ENCODE peak calls at places on chromosomes 7 and 10, in ten cellular contexts. One of them, this sample, is unnamed.

GRCh38 chr7:66925255-66925654 is 4.2 kb downstream of the TMEM248 start:
- DNase-seq in AG04449: no peak
- DNase-seq in astrocyte of the cerebellum: no peak
- DNase-seq in Peyer's patch: no peak
- DNase-seq in astrocyte of the spinal cord: no peak
- DNase-seq in PC-3: no peak
- DNase-seq in GM23338: no peak
- DNase-seq in pancreas: no peak
- DNase-seq in ovary: no peak
- DNase-seq in heart right ventricle: no peak
- DNase-seq in this sample: no peak

GRCh38 chr7:50791921-50792341 is 9.2 kb upstream of the GRB10 start:
- DNase-seq in AG04449: no peak
- DNase-seq in astrocyte of the cerebellum: no peak
- DNase-seq in Peyer's patch: no peak
- DNase-seq in astrocyte of the spinal cord: peak; percentile 59
- DNase-seq in PC-3: peak; percentile 23
- DNase-seq in GM23338: no peak
- DNase-seq in pancreas: no peak
- DNase-seq in ovary: no peak
- DNase-seq in heart right ventricle: no peak
- DNase-seq in this sample: no peak

GRCh38 chr10:43111921-43112607 is 26.2 kb upstream of the CSGALNACT2 start:
- DNase-seq in AG04449: no peak
- DNase-seq in astrocyte of the cerebellum: no peak
- DNase-seq in Peyer's patch: no peak
- DNase-seq in astrocyte of the spinal cord: no peak
- DNase-seq in PC-3: no peak
- DNase-seq in GM23338: no peak
- DNase-seq in pancreas: peak; percentile 54
- DNase-seq in ovary: no peak
- DNase-seq in heart right ventricle: no peak
- DNase-seq in this sample: no peak

GRCh38 chr7:89312561-89312960 is 517.0 kb upstream of the TEX47 start:
- DNase-seq in AG04449: no peak
- DNase-seq in astrocyte of the cerebellum: no peak
- DNase-seq in Peyer's patch: no peak
- DNase-seq in astrocyte of the spinal cord: no peak
- DNase-seq in PC-3: no peak
- DNase-seq in GM23338: no peak
- DNase-seq in pancreas: no peak
- DNase-seq in ovary: no peak
- DNase-seq in heart right ventricle: no peak
- DNase-seq in this sample: no peak

GRCh38 chr10:44766601-44767000 is 144.5 kb upstream of the TMEM72 start:
- DNase-seq in AG04449: no peak
- DNase-seq in astrocyte of the cerebellum: no peak
- DNase-seq in Peyer's patch: no peak
- DNase-seq in astrocyte of the spinal cord: no peak
- DNase-seq in PC-3: no peak
- DNase-seq in GM23338: no peak
- DNase-seq in pancreas: no peak
- DNase-seq in ovary: no peak
- DNase-seq in heart right ventricle: no peak
- DNase-seq in this sample: no peak

GRCh38 chr10:59708816-59709471 is 706 bp downstream of the SLC16A9 start:
- DNase-seq in AG04449: no peak
- DNase-seq in astrocyte of the cerebellum: no peak
- DNase-seq in Peyer's patch: no peak
- DNase-seq in astrocyte of the spinal cord: no peak
- DNase-seq in PC-3: peak; percentile 66
- DNase-seq in GM23338: peak; percentile 68
- DNase-seq in pancreas: peak; percentile 75
- DNase-seq in ovary: peak; percentile 69
- DNase-seq in heart right ventricle: peak; percentile 21
- DNase-seq in this sample: no peak

GRCh38 chr7:96547371-96547811 is 162.3 kb downstream of the SEM1 start:
- DNase-seq in AG04449: no peak
- DNase-seq in astrocyte of the cerebellum: no peak
- DNase-seq in Peyer's patch: no peak
- DNase-seq in astrocyte of the spinal cord: no peak
- DNase-seq in PC-3: peak; percentile 73
- DNase-seq in GM23338: no peak
- DNase-seq in pancreas: no peak
- DNase-seq in ovary: no peak
- DNase-seq in heart right ventricle: no peak
- DNase-seq in this sample: no peak

GRCh38 chr7:30412810-30413504 is 65.6 kb downstream of the NOD1 start:
- DNase-seq in AG04449: peak; percentile 50
- DNase-seq in astrocyte of the cerebellum: peak; percentile 85
- DNase-seq in Peyer's patch: peak; percentile 61
- DNase-seq in astrocyte of the spinal cord: peak; percentile 85
- DNase-seq in PC-3: peak; percentile 85
- DNase-seq in GM23338: peak; percentile 85
- DNase-seq in pancreas: no peak
- DNase-seq in ovary: no peak
- DNase-seq in heart right ventricle: no peak
- DNase-seq in this sample: peak; percentile 67

GRCh38 chr10:5766189-5766588 is 47.0 kb downstream of the GDI2 start:
- DNase-seq in AG04449: no peak
- DNase-seq in astrocyte of the cerebellum: no peak
- DNase-seq in Peyer's patch: no peak
- DNase-seq in astrocyte of the spinal cord: no peak
- DNase-seq in PC-3: no peak
- DNase-seq in GM23338: no peak
- DNase-seq in pancreas: no peak
- DNase-seq in ovary: no peak
- DNase-seq in heart right ventricle: no peak
- DNase-seq in this sample: no peak

GRCh38 chr7:156816943-156817572 is 75.9 kb downstream of the LMBR1 start:
- DNase-seq in AG04449: no peak
- DNase-seq in astrocyte of the cerebellum: peak; percentile 19
- DNase-seq in Peyer's patch: no peak
- DNase-seq in astrocyte of the spinal cord: peak; percentile 30
- DNase-seq in PC-3: peak; percentile 57
- DNase-seq in GM23338: no peak
- DNase-seq in pancreas: no peak
- DNase-seq in ovary: no peak
- DNase-seq in heart right ventricle: no peak
- DNase-seq in this sample: no peak

GRCh38 chr7:5424689-5425506 is 1.3 kb upstream of the TNRC18 start:
- DNase-seq in AG04449: no peak
- DNase-seq in astrocyte of the cerebellum: no peak
- DNase-seq in Peyer's patch: peak; percentile 74
- DNase-seq in astrocyte of the spinal cord: peak; percentile 61
- DNase-seq in PC-3: peak; percentile 51
- DNase-seq in GM23338: peak; percentile 46
- DNase-seq in pancreas: peak; percentile 70
- DNase-seq in ovary: peak; percentile 84
- DNase-seq in heart right ventricle: peak; percentile 75
- DNase-seq in this sample: no peak

GRCh38 chr10:59991661-59992060 is 85.3 kb upstream of the CCDC6 start:
- DNase-seq in AG04449: no peak
- DNase-seq in astrocyte of the cerebellum: peak; percentile 3
- DNase-seq in Peyer's patch: peak; percentile 79
- DNase-seq in astrocyte of the spinal cord: peak; percentile 59
- DNase-seq in PC-3: peak; percentile 96
- DNase-seq in GM23338: peak; percentile 76
- DNase-seq in pancreas: no peak
- DNase-seq in ovary: no peak
- DNase-seq in heart right ventricle: no peak
- DNase-seq in this sample: no peak

GRCh38 chr10:51955696-51956095 is 256.3 kb upstream of the CSTF2T start:
- DNase-seq in AG04449: no peak
- DNase-seq in astrocyte of the cerebellum: no peak
- DNase-seq in Peyer's patch: no peak
- DNase-seq in astrocyte of the spinal cord: no peak
- DNase-seq in PC-3: no peak
- DNase-seq in GM23338: peak; percentile 45
- DNase-seq in pancreas: no peak
- DNase-seq in ovary: no peak
- DNase-seq in heart right ventricle: no peak
- DNase-seq in this sample: no peak

GRCh38 chr7:7816084-7816483 is 97.7 kb upstream of the RPA3 start:
- DNase-seq in AG04449: no peak
- DNase-seq in astrocyte of the cerebellum: no peak
- DNase-seq in Peyer's patch: no peak
- DNase-seq in astrocyte of the spinal cord: no peak
- DNase-seq in PC-3: no peak
- DNase-seq in GM23338: no peak
- DNase-seq in pancreas: no peak
- DNase-seq in ovary: no peak
- DNase-seq in heart right ventricle: no peak
- DNase-seq in this sample: no peak

GRCh38 chr7:9718071-9718470 is 1255.6 kb upstream of the PHF14 start:
- DNase-seq in AG04449: no peak
- DNase-seq in astrocyte of the cerebellum: no peak
- DNase-seq in Peyer's patch: no peak
- DNase-seq in astrocyte of the spinal cord: peak; percentile 9
- DNase-seq in PC-3: peak; percentile 11
- DNase-seq in GM23338: no peak
- DNase-seq in pancreas: no peak
- DNase-seq in ovary: no peak
- DNase-seq in heart right ventricle: no peak
- DNase-seq in this sample: no peak

GRCh38 chr7:79982151-79982770 is 152.4 kb upstream of the GNAI1 start:
- DNase-seq in AG04449: no peak
- DNase-seq in astrocyte of the cerebellum: no peak
- DNase-seq in Peyer's patch: no peak
- DNase-seq in astrocyte of the spinal cord: peak; percentile 29
- DNase-seq in PC-3: peak; percentile 65
- DNase-seq in GM23338: no peak
- DNase-seq in pancreas: no peak
- DNase-seq in ovary: no peak
- DNase-seq in heart right ventricle: no peak
- DNase-seq in this sample: no peak

DNA sequence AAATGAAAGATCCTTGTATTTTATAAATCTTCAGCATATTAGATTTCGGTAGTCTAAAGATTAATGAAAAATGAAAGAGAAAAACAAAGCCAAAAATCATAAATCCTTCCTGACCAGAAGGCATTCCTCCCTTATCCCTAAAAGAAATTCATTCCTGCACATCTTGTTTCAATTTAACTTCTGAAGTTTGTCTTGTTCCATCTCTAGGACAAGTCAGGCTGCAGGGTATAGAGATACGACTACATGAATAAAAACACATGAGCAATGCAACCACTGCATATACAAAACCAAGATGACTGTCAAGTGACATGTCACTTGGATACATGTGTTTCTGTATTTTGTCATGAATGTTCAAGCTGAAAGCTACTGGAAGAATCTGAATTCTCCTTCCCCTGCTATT is 214.9 kb downstream of the JAZF1 start:
- DNase-seq in AG04449: no peak
- DNase-seq in astrocyte of the cerebellum: no peak
- DNase-seq in Peyer's patch: no peak
- DNase-seq in astrocyte of the spinal cord: no peak
- DNase-seq in PC-3: no peak
- DNase-seq in GM23338: no peak
- DNase-seq in pancreas: no peak
- DNase-seq in ovary: no peak
- DNase-seq in heart right ventricle: no peak
- DNase-seq in this sample: no peak
- H3K4me3 ChIP-seq in AG04449: no peak overlapping the region
- H3K4me3 ChIP-seq in astrocyte of the cerebellum: no peak overlapping the region
- H3K4me3 ChIP-seq in Peyer's patch: no peak overlapping the region
- H3K4me3 ChIP-seq in astrocyte of the spinal cord: no peak overlapping the region
- H3K4me3 ChIP-seq in PC-3: no peak overlapping the region
- H3K4me3 ChIP-seq in GM23338: no peak overlapping the region
- H3K4me3 ChIP-seq in pancreas: no peak overlapping the region
- H3K4me3 ChIP-seq in ovary: no peak overlapping the region
- H3K4me3 ChIP-seq in heart right ventricle: no peak overlapping the region
- H3K4me3 ChIP-seq in this sample: no peak overlapping the region

GRCh38 chr7:129376076-129376777 is 58.0 kb upstream of the STRIP2 start:
- DNase-seq in AG04449: no peak
- DNase-seq in astrocyte of the cerebellum: peak; percentile 6
- DNase-seq in Peyer's patch: peak; percentile 82
- DNase-seq in astrocyte of the spinal cord: peak; percentile 27
- DNase-seq in PC-3: peak; percentile 71
- DNase-seq in GM23338: peak; percentile 68
- DNase-seq in pancreas: no peak
- DNase-seq in ovary: no peak
- DNase-seq in heart right ventricle: no peak
- DNase-seq in this sample: no peak
- TF ChIP-seq CTCF in AG04449: peak; percentile 47
- TF ChIP-seq CTCF in astrocyte of the cerebellum: peak; percentile 49
- TF ChIP-seq CTCF in Peyer's patch: no peak
- TF ChIP-seq CTCF in astrocyte of the spinal cord: peak; percentile 71
- TF ChIP-seq CTCF in PC-3: peak; percentile 85
- TF ChIP-seq CTCF in GM23338: peak; percentile 78
- TF ChIP-seq CTCF in pancreas: peak; percentile 25
- TF ChIP-seq CTCF in ovary: no peak
- TF ChIP-seq CTCF in heart right ventricle: peak; percentile 45
- TF ChIP-seq CTCF in this sample: peak; percentile 65

DNA sequence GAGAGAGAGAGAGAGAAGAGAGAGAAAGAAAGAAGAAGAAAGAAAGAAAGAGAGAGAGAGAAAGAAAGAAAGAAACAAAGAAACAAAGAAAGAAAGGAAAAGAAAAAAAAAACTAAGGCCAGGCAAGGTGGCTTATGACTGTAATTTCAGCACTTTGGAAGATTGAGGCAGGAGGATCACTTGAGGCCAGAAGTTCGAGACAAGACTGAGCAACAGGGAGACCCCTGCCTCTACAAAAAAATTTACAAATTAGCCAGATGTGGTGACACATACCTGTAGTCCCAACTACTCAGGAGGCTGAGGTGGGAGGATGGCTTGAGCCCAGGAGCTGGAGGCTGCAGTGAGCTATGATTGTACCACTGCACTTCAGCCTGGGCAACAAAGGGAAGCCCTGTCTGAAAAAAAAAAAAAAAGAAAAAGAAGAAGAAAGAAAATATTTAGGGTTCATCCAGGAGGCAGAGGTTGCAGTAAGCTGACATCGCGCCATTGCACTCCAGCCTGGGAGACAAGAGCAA is 2.8 kb downstream of the SERPINE1 start:
- DNase-seq in AG04449: no peak
- DNase-seq in astrocyte of the cerebellum: no peak
- DNase-seq in Peyer's patch: no peak
- DNase-seq in astrocyte of the spinal cord: no peak
- DNase-seq in PC-3: no peak
- DNase-seq in GM23338: no peak
- DNase-seq in pancreas: no peak
- DNase-seq in ovary: no peak
- DNase-seq in heart right ventricle: no peak
- DNase-seq in this sample: no peak
- H3K4me3 ChIP-seq in AG04449: peak overlapping the region; percentile 38
- H3K4me3 ChIP-seq in astrocyte of the cerebellum: no peak overlapping the region
- H3K4me3 ChIP-seq in Peyer's patch: no peak overlapping the region
- H3K4me3 ChIP-seq in astrocyte of the spinal cord: peak overlapping the region; percentile 97
- H3K4me3 ChIP-seq in PC-3: no peak overlapping the region
- H3K4me3 ChIP-seq in GM23338: no peak overlapping the region
- H3K4me3 ChIP-seq in pancreas: no peak overlapping the region
- H3K4me3 ChIP-seq in ovary: no peak overlapping the region
- H3K4me3 ChIP-seq in heart right ventricle: no peak overlapping the region
- H3K4me3 ChIP-seq in this sample: no peak overlapping the region

DNA sequence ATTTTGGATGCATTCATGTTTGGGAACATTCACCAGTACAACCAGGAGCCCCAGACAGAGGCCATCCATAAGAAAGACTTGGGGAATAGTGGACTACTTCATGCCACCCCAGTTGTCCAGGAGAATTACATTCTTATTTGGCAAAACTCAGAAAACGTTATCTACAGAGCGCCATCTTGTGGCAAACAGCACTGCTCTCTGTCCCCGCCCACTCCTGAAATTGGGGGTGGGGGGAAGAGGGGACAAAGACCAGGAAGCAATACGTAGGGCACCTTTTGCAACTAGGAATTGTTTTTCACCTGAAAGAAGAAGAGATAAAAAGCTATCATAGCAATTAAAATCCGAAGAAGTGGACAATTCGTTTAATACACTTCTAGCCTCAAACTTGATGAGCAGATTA is 134.6 kb upstream of the MGMT start:
- DNase-seq in AG04449: no peak
- DNase-seq in astrocyte of the cerebellum: no peak
- DNase-seq in Peyer's patch: no peak
- DNase-seq in astrocyte of the spinal cord: no peak
- DNase-seq in PC-3: peak; percentile 16
- DNase-seq in GM23338: peak; percentile 90
- DNase-seq in pancreas: no peak
- DNase-seq in ovary: no peak
- DNase-seq in heart right ventricle: no peak
- DNase-seq in this sample: no peak
- TF ChIP-seq CTCF in AG04449: no peak
- TF ChIP-seq CTCF in astrocyte of the cerebellum: peak; percentile 11
- TF ChIP-seq CTCF in Peyer's patch: no peak
- TF ChIP-seq CTCF in astrocyte of the spinal cord: peak; percentile 20
- TF ChIP-seq CTCF in PC-3: peak; percentile 52
- TF ChIP-seq CTCF in GM23338: peak; percentile 87
- TF ChIP-seq CTCF in pancreas: peak; percentile 7
- TF ChIP-seq CTCF in ovary: no peak
- TF ChIP-seq CTCF in heart right ventricle: peak; percentile 55
- TF ChIP-seq CTCF in this sample: no peak